ENCODE peak calls at places on chromosomes 13 and 19, in four cellular contexts. One of them, this sample, is unnamed.
A peak's percentile ranks its signal among the peaks of the same experiment; 100 is the strongest.

GRCh38 chr19:1533510-1534150 is 9.8 kb downstream of the PLK5 start:
- DNase-seq in PC-3: no peak
- DNase-seq in brain microvascular endothelial cell: no peak
- DNase-seq in IMR-90: no peak
- DNase-seq in this sample: no peak

GRCh38 chr13:44199627-44200207 is 173.9 kb upstream of the SERP2 start:
- DNase-seq in PC-3: peak; percentile 29
- DNase-seq in brain microvascular endothelial cell: no peak
- DNase-seq in IMR-90: no peak
- DNase-seq in this sample: no peak

GRCh38 chr19:4609878-4610511 is 29.3 kb upstream of the TNFAIP8L1 start:
- DNase-seq in PC-3: no peak
- DNase-seq in brain microvascular endothelial cell: no peak
- DNase-seq in IMR-90: no peak
- DNase-seq in this sample: no peak

GRCh38 chr19:49502866-49503581 is 6.8 kb downstream of the RPS11 start:
- DNase-seq in PC-3: peak; percentile 83
- DNase-seq in brain microvascular endothelial cell: peak; percentile 47
- DNase-seq in IMR-90: peak; percentile 81
- DNase-seq in this sample: peak; percentile 48

GRCh38 chr13:99237981-99238662 is 20.1 kb downstream of the GPR18 start:
- DNase-seq in PC-3: no peak
- DNase-seq in brain microvascular endothelial cell: no peak
- DNase-seq in IMR-90: no peak
- DNase-seq in this sample: no peak

GRCh38 chr13:47832458-47832972 is 168.6 kb downstream of the SUCLA2 start:
- DNase-seq in PC-3: no peak
- DNase-seq in brain microvascular endothelial cell: no peak
- DNase-seq in IMR-90: no peak
- DNase-seq in this sample: no peak

GRCh38 chr19:18541992-18542935 is 1.1 kb downstream of the FKBP8 start:
- DNase-seq in PC-3: no peak
- DNase-seq in brain microvascular endothelial cell: no peak
- DNase-seq in IMR-90: no peak
- DNase-seq in this sample: no peak

GRCh38 chr13:44347905-44348304 is 25.7 kb upstream of the SERP2 start:
- DNase-seq in PC-3: no peak
- DNase-seq in brain microvascular endothelial cell: no peak
- DNase-seq in IMR-90: peak; percentile 33
- DNase-seq in this sample: no peak

GRCh38 chr19:33226550-33227241 is 1.0 kb upstream of the SLC7A10 start:
- DNase-seq in PC-3: no peak
- DNase-seq in brain microvascular endothelial cell: no peak
- DNase-seq in IMR-90: no peak
- DNase-seq in this sample: no peak

GRCh38 chr19:11199517-11199916 is 2.2 kb upstream of the KANK2 start:
- DNase-seq in PC-3: no peak
- DNase-seq in brain microvascular endothelial cell: no peak
- DNase-seq in IMR-90: no peak
- DNase-seq in this sample: no peak

GRCh38 chr13:22897571-22898314 is 283.0 kb upstream of the SGCG start:
- DNase-seq in PC-3: no peak
- DNase-seq in brain microvascular endothelial cell: no peak
- DNase-seq in IMR-90: no peak
- DNase-seq in this sample: no peak

GRCh38 chr13:32212420-32212819 is 102.7 kb downstream of the ZAR1L start:
- DNase-seq in PC-3: peak; percentile 5
- DNase-seq in brain microvascular endothelial cell: peak; percentile 72
- DNase-seq in IMR-90: peak; percentile 91
- DNase-seq in this sample: peak; percentile 17

GRCh38 chr13:25652764-25653163 is 281.0 kb downstream of the ATP8A2 start:
- DNase-seq in PC-3: no peak
- DNase-seq in brain microvascular endothelial cell: no peak
- DNase-seq in IMR-90: no peak
- DNase-seq in this sample: no peak

GRCh38 chr19:53057904-53058579 is 13.5 kb downstream of the ERVV-2 start:
- DNase-seq in PC-3: peak; percentile 30
- DNase-seq in brain microvascular endothelial cell: no peak
- DNase-seq in IMR-90: no peak
- DNase-seq in this sample: peak; percentile 17

GRCh38 chr19:6457958-6458694 is 1.5 kb downstream of the SLC25A23 start:
- DNase-seq in PC-3: no peak
- DNase-seq in brain microvascular endothelial cell: no peak
- DNase-seq in IMR-90: no peak
- DNase-seq in this sample: no peak

GRCh38 chr19:34778342-34778741 is 5.3 kb upstream of the ZNF599 start:
- DNase-seq in PC-3: no peak
- DNase-seq in brain microvascular endothelial cell: no peak
- DNase-seq in IMR-90: no peak
- DNase-seq in this sample: no peak

GRCh38 chr19:30001794-30002193 is 59.8 kb downstream of the URI1 start:
- DNase-seq in PC-3: peak; percentile 2
- DNase-seq in brain microvascular endothelial cell: peak; percentile 4
- DNase-seq in IMR-90: peak; percentile 19
- DNase-seq in this sample: no peak

GRCh38 chr13:74098077-74098476 is 36.1 kb downstream of the KLF12 start:
- DNase-seq in PC-3: no peak
- DNase-seq in brain microvascular endothelial cell: no peak
- DNase-seq in IMR-90: no peak
- DNase-seq in this sample: no peak

GRCh38 chr13:79492918-79493594 is 12.1 kb downstream of the NDFIP2 start:
- DNase-seq in PC-3: no peak
- DNase-seq in brain microvascular endothelial cell: no peak
- DNase-seq in IMR-90: no peak
- DNase-seq in this sample: no peak

GRCh38 chr13:79492313-79492798 is 11.4 kb downstream of the NDFIP2 start:
- DNase-seq in PC-3: no peak
- DNase-seq in brain microvascular endothelial cell: peak; percentile 46
- DNase-seq in IMR-90: peak; percentile 13
- DNase-seq in this sample: peak; percentile 32

GRCh38 chr13:79491715-79492114 is 10.8 kb downstream of the NDFIP2 start:
- DNase-seq in PC-3: peak; percentile 62
- DNase-seq in brain microvascular endothelial cell: no peak
- DNase-seq in IMR-90: peak; percentile 71
- DNase-seq in this sample: peak; percentile 95

GRCh38 chr13:79490846-79491245 is 9.9 kb downstream of the NDFIP2 start:
- DNase-seq in PC-3: no peak
- DNase-seq in brain microvascular endothelial cell: no peak
- DNase-seq in IMR-90: no peak
- DNase-seq in this sample: no peak

DNA sequence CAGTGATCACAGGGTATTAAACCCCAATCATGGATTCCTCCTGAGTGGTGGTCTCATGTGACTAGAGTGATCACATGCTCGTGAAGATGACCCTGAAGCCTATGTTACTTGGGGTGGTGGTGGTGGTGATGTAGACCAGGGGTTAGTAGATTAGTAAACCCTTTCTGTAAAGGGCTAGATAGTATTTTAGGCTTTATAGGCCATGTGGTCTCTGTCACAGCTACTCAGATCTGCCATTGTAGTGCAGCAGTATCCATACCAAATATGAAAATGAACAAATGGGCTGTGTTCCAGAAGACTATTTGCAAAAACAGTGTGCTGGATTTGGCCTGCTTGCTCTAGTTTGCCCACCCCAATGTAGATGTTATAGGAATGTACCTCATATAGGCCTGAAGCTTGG is 9.4 kb downstream of the NDFIP2 start:
- DNase-seq in PC-3: no peak
- DNase-seq in brain microvascular endothelial cell: no peak
- DNase-seq in IMR-90: no peak
- DNase-seq in this sample: no peak
- H3K27ac ChIP-seq in PC-3: no peak overlapping the region
- H3K27ac ChIP-seq in brain microvascular endothelial cell: no peak overlapping the region
- H3K27ac ChIP-seq in IMR-90: no peak overlapping the region
- H3K27ac ChIP-seq in this sample: peak overlapping the region; percentile 100

GRCh38 chr19:45601115-45601514 is 897 bp downstream of the GPR4 start:
- DNase-seq in PC-3: peak; percentile 25
- DNase-seq in brain microvascular endothelial cell: no peak
- DNase-seq in IMR-90: no peak
- DNase-seq in this sample: no peak

GRCh38 chr19:45600340-45600885 is 1.6 kb downstream of the GPR4 start:
- DNase-seq in PC-3: no peak
- DNase-seq in brain microvascular endothelial cell: no peak
- DNase-seq in IMR-90: no peak
- DNase-seq in this sample: no peak

GRCh38 chr19:45597425-45598111 is 4.4 kb downstream of the GPR4 start:
- DNase-seq in PC-3: no peak
- DNase-seq in brain microvascular endothelial cell: no peak
- DNase-seq in IMR-90: no peak
- DNase-seq in this sample: no peak

GRCh38 chr19:45598267-45599011 is 3.6 kb downstream of the GPR4 start:
- DNase-seq in PC-3: peak; percentile 13
- DNase-seq in brain microvascular endothelial cell: no peak
- DNase-seq in IMR-90: no peak
- DNase-seq in this sample: no peak

DNA sequence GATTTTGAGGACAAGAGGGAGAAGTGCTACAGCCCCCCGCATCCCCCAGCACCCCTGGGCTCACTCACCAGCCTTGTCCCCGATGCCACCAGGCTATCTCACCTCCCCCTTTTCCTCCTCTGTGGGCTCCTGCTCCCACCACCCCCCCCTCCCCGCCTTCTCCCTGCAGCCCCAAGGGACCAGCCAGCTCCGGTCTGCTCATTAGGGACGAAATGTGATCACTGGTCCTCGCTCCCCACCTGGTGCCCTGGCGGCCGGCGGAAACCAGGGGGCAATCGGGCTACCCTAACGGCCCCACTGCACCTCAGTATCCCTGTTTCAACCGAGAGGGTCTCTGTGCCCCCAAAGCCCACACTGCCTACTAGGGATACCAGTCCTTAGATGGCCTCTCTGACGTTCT is 2.7 kb downstream of the GPR4 start:
- DNase-seq in PC-3: no peak
- DNase-seq in brain microvascular endothelial cell: no peak
- DNase-seq in IMR-90: no peak
- DNase-seq in this sample: no peak
- H3K27ac ChIP-seq in PC-3: no peak overlapping the region
- H3K27ac ChIP-seq in brain microvascular endothelial cell: no peak overlapping the region
- H3K27ac ChIP-seq in IMR-90: no peak overlapping the region
- H3K27ac ChIP-seq in this sample: no peak overlapping the region

DNA sequence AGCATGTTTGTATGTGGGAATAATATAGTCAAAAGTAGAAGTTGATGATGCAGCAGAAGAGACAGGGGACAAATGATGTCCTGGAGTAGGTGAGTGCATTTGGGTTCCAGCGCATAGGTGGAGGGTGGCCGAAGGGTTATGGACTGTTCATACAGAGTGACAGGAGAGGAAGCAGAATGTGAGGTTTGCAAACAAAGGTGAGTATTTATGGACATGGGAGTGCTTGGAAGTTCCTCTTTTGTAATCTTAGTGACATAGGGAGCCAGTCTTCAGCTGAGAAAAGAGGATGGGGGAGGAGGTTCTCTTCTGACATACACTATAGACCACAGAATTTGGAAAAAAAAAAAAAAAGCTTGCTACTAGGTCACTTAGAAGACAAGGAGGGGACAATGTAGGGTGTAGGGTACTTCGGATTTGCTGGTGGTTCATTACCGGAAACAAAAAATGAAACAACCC is 331.6 kb downstream of the DLEU7 start:
- DNase-seq in PC-3: no peak
- DNase-seq in brain microvascular endothelial cell: no peak
- DNase-seq in IMR-90: no peak
- DNase-seq in this sample: no peak
- H3K27ac ChIP-seq in PC-3: no peak overlapping the region
- H3K27ac ChIP-seq in brain microvascular endothelial cell: no peak overlapping the region
- H3K27ac ChIP-seq in IMR-90: no peak overlapping the region
- H3K27ac ChIP-seq in this sample: no peak overlapping the region

GRCh38 chr19:3184847-3185481 is 766 bp upstream of the NCLN start:
- DNase-seq in PC-3: no peak
- DNase-seq in brain microvascular endothelial cell: peak; percentile 75
- DNase-seq in IMR-90: no peak
- DNase-seq in this sample: no peak

GRCh38 chr19:3187662-3188511 is 2.2 kb downstream of the NCLN start:
- DNase-seq in PC-3: no peak
- DNase-seq in brain microvascular endothelial cell: no peak
- DNase-seq in IMR-90: no peak
- DNase-seq in this sample: no peak

GRCh38 chr19:3186891-3187661 is 1.3 kb downstream of the NCLN start:
- DNase-seq in PC-3: peak; percentile 8
- DNase-seq in brain microvascular endothelial cell: no peak
- DNase-seq in IMR-90: no peak
- DNase-seq in this sample: no peak

GRCh38 chr19:3185482-3186376 is at the start of gene NCLN:
- DNase-seq in PC-3: peak; percentile 89
- DNase-seq in brain microvascular endothelial cell: peak; percentile 91
- DNase-seq in IMR-90: peak; percentile 91
- DNase-seq in this sample: peak; percentile 92

DNA sequence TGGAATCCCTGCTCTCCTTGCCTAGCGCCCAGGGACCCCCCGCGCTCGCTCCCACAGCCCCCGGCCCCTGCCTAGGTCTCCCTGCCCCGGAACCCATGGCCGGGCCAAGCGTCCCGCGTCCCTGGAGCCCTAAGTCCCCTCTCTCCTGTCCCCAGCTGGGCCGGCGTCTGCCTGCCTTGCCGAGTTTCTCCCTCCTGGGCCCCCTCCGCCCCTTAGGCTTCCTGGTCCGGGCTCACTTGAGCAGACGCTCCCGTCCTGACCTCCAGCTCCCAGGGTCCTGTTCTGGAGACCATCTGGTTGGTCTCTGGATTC is 603 bp downstream of the NCLN start:
- DNase-seq in PC-3: no peak
- DNase-seq in brain microvascular endothelial cell: no peak
- DNase-seq in IMR-90: no peak
- DNase-seq in this sample: peak; percentile 15
- H3K27ac ChIP-seq in PC-3: peak overlapping the region; percentile 36
- H3K27ac ChIP-seq in brain microvascular endothelial cell: peak overlapping the region; percentile 26
- H3K27ac ChIP-seq in IMR-90: peak overlapping the region; percentile 73
- H3K27ac ChIP-seq in this sample: peak overlapping the region; percentile 61

GRCh38 chr13:76711515-76712182 is 174.6 kb downstream of the KCTD12 start:
- DNase-seq in PC-3: peak; percentile 46
- DNase-seq in brain microvascular endothelial cell: peak; percentile 77
- DNase-seq in IMR-90: peak; percentile 94
- DNase-seq in this sample: peak; percentile 47

GRCh38 chr13:76717092-76717491 is 169.1 kb downstream of the KCTD12 start:
- DNase-seq in PC-3: no peak
- DNase-seq in brain microvascular endothelial cell: peak; percentile 79
- DNase-seq in IMR-90: peak; percentile 73
- DNase-seq in this sample: no peak

GRCh38 chr13:76713280-76713679 is 172.9 kb downstream of the KCTD12 start:
- DNase-seq in PC-3: no peak
- DNase-seq in brain microvascular endothelial cell: no peak
- DNase-seq in IMR-90: no peak
- DNase-seq in this sample: no peak

GRCh38 chr13:76715621-76716020 is 170.6 kb downstream of the KCTD12 start:
- DNase-seq in PC-3: no peak
- DNase-seq in brain microvascular endothelial cell: no peak
- DNase-seq in IMR-90: no peak
- DNase-seq in this sample: no peak

GRCh38 chr13:76715043-76715442 is 171.2 kb downstream of the KCTD12 start:
- DNase-seq in PC-3: no peak
- DNase-seq in brain microvascular endothelial cell: no peak
- DNase-seq in IMR-90: no peak
- DNase-seq in this sample: no peak
- H3K27ac ChIP-seq in PC-3: no peak overlapping the region
- H3K27ac ChIP-seq in brain microvascular endothelial cell: no peak overlapping the region
- H3K27ac ChIP-seq in IMR-90: no peak overlapping the region
- H3K27ac ChIP-seq in this sample: no peak overlapping the region

GRCh38 chr13:87393358-87393757 is 277.8 kb upstream of the SLITRK5 start:
- DNase-seq in PC-3: no peak
- DNase-seq in brain microvascular endothelial cell: no peak
- DNase-seq in IMR-90: no peak
- DNase-seq in this sample: no peak
- H3K27ac ChIP-seq in PC-3: no peak overlapping the region
- H3K27ac ChIP-seq in brain microvascular endothelial cell: no peak overlapping the region
- H3K27ac ChIP-seq in IMR-90: no peak overlapping the region
- H3K27ac ChIP-seq in this sample: no peak overlapping the region